ENCODE peak calls at places on chromosomes 5 and 9, in seven cellular contexts. Y is AG04449; Q is Right ventricle myocardium inferior; S is stimulated activated CD8-positive, alpha-beta memory T cell treated with anti-CD3 and anti-CD28 coated beads, Interleukin-2, amount 100 ng/mL, for 48 hours; C is stimulated activated naive B cell treated with anti-CD40 and anti-IgM and Interleukin-4, amounts not matched to agents 10 μg/mL and 1 μg/mL and 100 μg/mL, for 72 hours; X is IMR-90; W is hippocampal formation. N is an unnamed sample.

GRCh38 chr9:117265253-117265652 is 149.6 kb downstream of the ASTN2 start:
- DNase-seq in Y (no peak), Q (no peak), X (no peak), W (peak), S (no peak), C (no peak), N (no peak)

GRCh38 chr9:133114451-133114885 is 6.6 kb downstream of the RALGDS start:
- DNase-seq in C (no peak), Q (peak), X (peak), S (no peak), W (peak), Y (no peak), N (no peak)

GRCh38 chr5:33148076-33148501 is 292.7 kb upstream of the TARS1 start:
- DNase-seq in Y (peak), W (no peak), S (no peak), Q (no peak), C (no peak), X (peak), N (no peak)

GRCh38 chr5:180209137-180209581 is at the start of gene RASGEF1C:
- DNase-seq in W (peak), C (peak), Q (peak), Y (no peak), X (peak), S (peak), N (peak)

GRCh38 chr5:74916831-74917710 is 50.9 kb upstream of the FAM169A start:
- DNase-seq in C (no peak), S (no peak), X (peak), W (no peak), Y (no peak), Q (no peak), N (no peak)

GRCh38 chr5:172065431-172066065 is 59.1 kb upstream of the FBXW11 start:
- DNase-seq in S (no peak), C (no peak), W (no peak), Q (no peak), Y (no peak), X (peak), N (no peak)

GRCh38 chr5:63401434-63402046 is 560.7 kb downstream of the HTR1A start:
- DNase-seq in Q (no peak), W (peak), S (no peak), Y (no peak), X (peak), C (peak), N (no peak)

GRCh38 chr9:126809068-126809467 is 4.2 kb downstream of the ZBTB43 start:
- DNase-seq in W (no peak), Y (no peak), X (peak), S (no peak), Q (no peak), C (no peak), N (no peak)

GRCh38 chr5:110086658-110087388 is 397.1 kb downstream of the MAN2A1 start:
- DNase-seq in S (peak), C (no peak), W (no peak), X (peak), Y (peak), Q (no peak), N (peak)

GRCh38 chr5:14433202-14433601 is 148.4 kb upstream of the OTULINL start:
- DNase-seq in C (no peak), W (no peak), Q (no peak), X (no peak), S (no peak), Y (no peak), N (no peak)

GRCh38 chr9:573551-574410 is 267.7 kb upstream of the DMRT1 start:
- DNase-seq in Y (no peak), Q (peak), W (no peak), C (no peak), X (no peak), S (no peak), N (no peak)

GRCh38 chr5:6543830-6544560 is 88.8 kb downstream of the NSUN2 start:
- DNase-seq in X (no peak), S (no peak), C (no peak), Q (no peak), W (no peak), Y (no peak), N (no peak)

GRCh38 chr9:115615821-115616665 is 498.1 kb upstream of the TNC start:
- DNase-seq in Y (peak), S (no peak), Q (no peak), C (no peak), W (no peak), X (peak), N (no peak)

GRCh38 chr5:27316283-27316675 is 277.9 kb upstream of the CDH9 start:
- DNase-seq in C (no peak), W (no peak), X (peak), Q (no peak), S (no peak), Y (peak), N (no peak)

GRCh38 chr9:76567086-76567485 is 108.1 kb downstream of the GCNT1 start:
- DNase-seq in Q (no peak), X (no peak), W (no peak), Y (no peak), C (no peak), S (no peak), N (no peak)

GRCh38 chr9:134562146-134562753 is 79.4 kb upstream of the COL5A1 start:
- DNase-seq in C (no peak), X (peak), Y (no peak), Q (no peak), S (no peak), W (no peak), N (no peak)

GRCh38 chr9:20611751-20612287 is 10.5 kb downstream of the MLLT3 start:
- DNase-seq in W (no peak), S (no peak), X (peak), Q (no peak), C (no peak), Y (no peak), N (no peak)

GRCh38 chr5:59583810-59584562 is 309.5 kb downstream of the PDE4D start:
- DNase-seq in S (no peak), W (no peak), Y (no peak), Q (no peak), X (no peak), C (no peak), N (no peak)

GRCh38 chr5:149777382-149777781 is 47.3 kb downstream of the PPARGC1B start:
- DNase-seq in S (no peak), W (no peak), C (no peak), Y (no peak), X (no peak), Q (no peak), N (no peak)

GRCh38 chr5:126138475-126139005 is 284.7 kb upstream of the GRAMD2B start:
- DNase-seq in C (no peak), Q (no peak), S (no peak), X (peak), Y (no peak), W (no peak), N (no peak)

GRCh38 chr9:120477534-120478001 is 102.4 kb downstream of the CDK5RAP2 start:
- DNase-seq in S (no peak), X (peak), W (peak), Y (peak), C (no peak), Q (peak), N (peak)

GRCh38 chr5:157592594-157592993 is 17.0 kb upstream of the ADAM19 start:
- DNase-seq in X (no peak), Y (no peak), Q (no peak), C (no peak), S (no peak), W (no peak), N (no peak)

GRCh38 chr9:89394412-89394811 is 76.1 kb downstream of the SECISBP2 start:
- DNase-seq in C (no peak), X (no peak), Y (no peak), Q (no peak), W (no peak), S (no peak), N (no peak)

GRCh38 chr5:99248066-99248465 is 319.3 kb upstream of the CHD1 start:
- DNase-seq in Q (no peak), X (no peak), W (no peak), Y (no peak), S (no peak), C (no peak), N (no peak)

GRCh38 chr5:178149199-178149932 is 4.3 kb downstream of the NHP2 start:
- DNase-seq in S (no peak), Y (no peak), X (peak), C (no peak), W (no peak), Q (no peak), N (no peak)

GRCh38 chr9:131287366-131287765 is 2.2 kb upstream of the PLPP7 start:
- DNase-seq in S (no peak), Q (no peak), C (no peak), Y (no peak), W (no peak), X (no peak), N (no peak)

GRCh38 chr5:86126202-86126601 is 491.5 kb upstream of the COX7C start:
- DNase-seq in Q (no peak), W (no peak), S (no peak), X (no peak), Y (no peak), C (no peak), N (no peak)

GRCh38 chr9:77751341-77752091 is 103.4 kb upstream of the GNA14 start:
- DNase-seq in Q (no peak), W (peak), S (no peak), C (no peak), X (peak), Y (peak), N (no peak)

GRCh38 chr9:36970007-36970888 is 63.8 kb downstream of the PAX5 start:
- DNase-seq in X (no peak), C (no peak), W (no peak), Q (no peak), Y (no peak), S (no peak), N (no peak)

GRCh38 chr5:60844429-60844890 is 391 bp upstream of the ELOVL7 start:
- DNase-seq in Y (no peak), Q (no peak), S (no peak), W (no peak), X (peak), C (no peak), N (peak)

GRCh38 chr9:32672478-32672877 is 37.0 kb upstream of the TAF1L start:
- DNase-seq in Q (no peak), C (no peak), Y (peak), X (peak), W (no peak), S (no peak), N (no peak)

GRCh38 chr9:109238125-109238524 is 71.1 kb upstream of the FRRS1L start:
- DNase-seq in Y (no peak), Q (no peak), X (no peak), C (no peak), S (no peak), W (no peak), N (no peak)